ENCODE peak calls at places on chromosomes 12 and 14, in five cellular contexts. W is iPS DF 6.9, Q is NCI-H1092 treated with DMSO at 0.1 percent for 48 hours, A is bronchial epithelial cell, Y is cardiac fibroblast. G is an unnamed sample.

GRCh38 chr12:132954471-132955048 is 1.5 kb downstream of the ZNF605 start:
- DNase-seq in W (no peak), Q (no peak), A (no peak), Y (no peak), G (no peak)

GRCh38 chr14:70741482-70741881 is 67.8 kb downstream of the MAP3K9 start:
- DNase-seq in W (no peak), Q (no peak), A (no peak), Y (no peak), G (no peak)

GRCh38 chr12:2244013-2244861 is 191.4 kb downstream of the CACNA1C start:
- DNase-seq in W (peak), Q (no peak), A (peak), Y (peak), G (no peak)

GRCh38 chr12:25491396-25491948 is 61.6 kb downstream of the LMNTD1 start:
- DNase-seq in W (no peak), Q (no peak), A (no peak), Y (no peak), G (no peak)

GRCh38 chr14:56118611-56119181 is 485 bp downstream of the PELI2 start:
- DNase-seq in W (no peak), Q (no peak), A (no peak), Y (no peak), G (peak)

GRCh38 chr12:75606921-75607320 is 95.5 kb upstream of the KRR1 start:
- DNase-seq in W (no peak), Q (no peak), A (no peak), Y (no peak), G (no peak)

GRCh38 chr12:119479121-119479561 is 114.4 kb upstream of the TMEM233 start:
- DNase-seq in W (no peak), Q (no peak), A (no peak), Y (no peak), G (no peak)

GRCh38 chr12:16076553-16076952 is 165.4 kb downstream of the DERA start:
- DNase-seq in W (peak), Q (peak), A (peak), Y (peak), G (no peak)

GRCh38 chr12:110684322-110684836 is 4.5 kb downstream of the HVCN1 start:
- DNase-seq in W (no peak), Q (no peak), A (no peak), Y (no peak), G (no peak)

GRCh38 chr14:104983231-104983721 is 2.3 kb upstream of the CLBA1 start:
- DNase-seq in W (no peak), Q (no peak), A (no peak), Y (no peak), G (no peak)

GRCh38 chr12:110874351-110874750 is 27.6 kb downstream of the CCDC63 start:
- DNase-seq in W (no peak), Q (no peak), A (no peak), Y (no peak), G (no peak)

GRCh38 chr14:68468437-68469207 is 324.2 kb downstream of the ZFP36L1 start:
- DNase-seq in W (no peak), Q (no peak), A (peak), Y (peak), G (peak)

GRCh38 chr14:44803239-44803905 is 158.4 kb downstream of the KLHL28 start:
- DNase-seq in W (peak), Q (peak), A (peak), Y (peak), G (no peak)

GRCh38 chr14:75835156-75836141 is 146.3 kb downstream of the TGFB3 start:
- DNase-seq in W (no peak), Q (no peak), A (no peak), Y (no peak), G (no peak)

GRCh38 chr14:22545842-22546721 is 42.9 kb downstream of the DAD1 start:
- DNase-seq in W (no peak), Q (no peak), A (peak), Y (peak), G (no peak)

GRCh38 chr14:74491952-74492351 is 1.2 kb downstream of the NPC2 start:
- DNase-seq in W (no peak), Q (no peak), A (peak), Y (peak), G (no peak)

GRCh38 chr12:56338643-56339422 is at the start of gene IL23A:
- DNase-seq in W (no peak), Q (no peak), A (peak), Y (peak), G (peak)

GRCh38 chr12:1804545-1805332 is 15.6 kb upstream of the LRTM2 start:
- DNase-seq in W (peak), Q (peak), A (peak), Y (peak), G (peak)